ENCODE peak calls at places on chromosomes 6 and 20, in ten cellular contexts. D is dorsolateral prefrontal cortex, C is foreskin fibroblast, G is GM20000, I is astrocyte of the spinal cord, Z is cardiac fibroblast, L is breast epithelium, Q is PC-9, U is IMR-90, J is fibroblast of pulmonary artery. P is an unnamed sample.

GRCh38 chr20:33814238-33814712 is 3.1 kb downstream of the CHMP4B start:
- DNase-seq in D (no peak), C (no peak), G (no peak), I (no peak), Z (no peak), L (no peak), Q (no peak), U (peak; percentile 18), J (no peak), P (no peak)

GRCh38 chr6:109372070-109372585 is 10.1 kb downstream of the CD164 start:
- DNase-seq in D (no peak), C (no peak), G (no peak), I (no peak), Z (no peak), L (no peak), Q (no peak), U (no peak), J (no peak), P (no peak)

GRCh38 chr20:48503166-48503815 is 324.5 kb downstream of the PREX1 start:
- DNase-seq in D (no peak), C (no peak), G (no peak), I (no peak), Z (no peak), L (no peak), Q (no peak), U (no peak), J (no peak), P (no peak)

GRCh38 chr6:147905721-147906120 is 397.2 kb downstream of the SAMD5 start:
- DNase-seq in D (no peak), C (peak; percentile 57), G (no peak), I (no peak), Z (no peak), L (no peak), Q (no peak), U (peak; percentile 10), J (no peak), P (no peak)

GRCh38 chr6:47306887-47307286 is 2.8 kb downstream of the TNFRSF21 start:
- DNase-seq in D (no peak), C (peak; percentile 12), G (no peak), I (no peak), Z (peak; percentile 30), L (no peak), Q (no peak), U (no peak), J (peak; percentile 54), P (no peak)

GRCh38 chr6:71334768-71335167 is 46.2 kb downstream of the OGFRL1 start:
- DNase-seq in D (no peak), C (no peak), G (no peak), I (no peak), Z (no peak), L (no peak), Q (no peak), U (no peak), J (no peak), P (no peak)

GRCh38 chr6:169230923-169231789 is 22.5 kb downstream of the THBS2 start:
- DNase-seq in D (no peak), C (no peak), G (no peak), I (no peak), Z (no peak), L (no peak), Q (no peak), U (no peak), J (no peak), P (no peak)

GRCh38 chr20:32112862-32113261 is 3.3 kb downstream of the TM9SF4 start:
- DNase-seq in D (no peak), C (no peak), G (no peak), I (no peak), Z (no peak), L (no peak), Q (peak; percentile 9), U (no peak), J (no peak), P (no peak)

GRCh38 chr20:57851786-57852185 is 142.0 kb upstream of the PMEPA1 start:
- DNase-seq in D (no peak), C (no peak), G (no peak), I (peak; percentile 47), Z (no peak), L (no peak), Q (no peak), U (no peak), J (no peak), P (no peak)

GRCh38 chr6:45265246-45265645 is 62.9 kb upstream of the RUNX2 start:
- DNase-seq in D (no peak), C (no peak), G (no peak), I (no peak), Z (peak; percentile 50), L (no peak), Q (no peak), U (peak; percentile 41), J (peak; percentile 66), P (peak; percentile 4)

GRCh38 chr20:19056909-19057308 is 155.5 kb upstream of the SLC24A3 start:
- DNase-seq in D (no peak), C (no peak), G (no peak), I (no peak), Z (no peak), L (no peak), Q (no peak), U (no peak), J (no peak), P (no peak)
- TF ChIP-seq CTCF in D (no peak), C (no peak), G (no peak), I (no peak), Z (no peak), L (no peak), Q (no peak), U (no peak), J (no peak), P (no peak)

DNA sequence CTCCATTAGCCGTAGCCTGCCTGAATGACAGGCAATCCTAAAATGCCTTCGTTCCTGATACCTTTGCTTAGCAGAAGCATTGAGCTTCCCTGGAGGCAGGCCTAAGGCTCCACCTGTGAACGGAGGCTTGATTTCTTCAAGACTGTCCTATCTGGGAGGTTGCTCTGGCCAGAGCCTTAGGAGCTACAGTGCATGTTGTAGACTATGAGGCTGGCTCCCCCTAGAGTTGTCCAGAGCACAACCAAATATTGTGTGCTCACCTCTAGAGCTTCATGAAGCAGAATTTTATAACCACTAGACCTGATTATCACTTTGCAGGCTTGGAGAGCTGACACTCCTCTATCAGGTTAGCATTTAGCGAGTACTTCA is 217.8 kb downstream of the MAFB start:
- DNase-seq in D (no peak), C (no peak), G (no peak), I (no peak), Z (no peak), L (no peak), Q (no peak), U (no peak), J (no peak), P (no peak)
- TF ChIP-seq CTCF in D (peak; percentile 13), C (no peak), G (no peak), I (peak; percentile 17), Z (no peak), L (no peak), Q (peak; percentile 42), U (no peak), J (no peak), P (no peak)

GRCh38 chr6:63817492-63818050 is 182.0 kb downstream of the PHF3 start:
- DNase-seq in D (no peak), C (no peak), G (no peak), I (no peak), Z (peak; percentile 52), L (no peak), Q (no peak), U (no peak), J (peak; percentile 36), P (no peak)

GRCh38 chr6:63814459-63814858 is 178.9 kb downstream of the PHF3 start:
- DNase-seq in D (no peak), C (peak; percentile 23), G (no peak), I (no peak), Z (no peak), L (no peak), Q (no peak), U (no peak), J (peak; percentile 15), P (no peak)

GRCh38 chr6:63816401-63816975 is 180.9 kb downstream of the PHF3 start:
- DNase-seq in D (no peak), C (no peak), G (no peak), I (no peak), Z (peak; percentile 74), L (no peak), Q (no peak), U (no peak), J (peak; percentile 75), P (no peak)

GRCh38 chr6:63816979-63817436 is 181.4 kb downstream of the PHF3 start:
- DNase-seq in D (no peak), C (peak; percentile 50), G (no peak), I (no peak), Z (peak; percentile 52), L (no peak), Q (no peak), U (peak; percentile 27), J (peak; percentile 54), P (peak; percentile 25)

DNA sequence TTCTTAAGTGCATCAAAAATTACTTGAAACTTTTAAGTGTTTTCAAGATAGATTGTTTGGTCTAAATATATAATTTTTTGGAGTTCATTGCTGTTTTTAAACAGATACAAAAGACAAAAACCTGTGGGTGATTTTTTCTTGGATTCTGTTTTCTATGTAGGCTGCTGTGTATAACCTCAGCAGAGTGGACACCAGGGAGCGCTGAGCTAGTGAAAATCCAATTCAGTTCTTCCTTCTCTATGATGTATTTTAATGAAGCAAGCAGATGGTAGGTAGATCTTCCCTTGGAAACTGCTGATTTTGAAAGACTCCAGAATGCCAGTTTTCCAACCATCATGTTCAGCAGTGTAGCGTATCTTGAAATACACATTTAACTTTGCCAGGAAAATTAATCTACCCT is 177.9 kb downstream of the PHF3 start:
- DNase-seq in D (no peak), C (peak; percentile 43), G (no peak), I (no peak), Z (peak; percentile 18), L (no peak), Q (no peak), U (no peak), J (no peak), P (no peak)
- TF ChIP-seq CTCF in D (no peak), C (peak; percentile 20), G (no peak), I (peak; percentile 6), Z (no peak), L (no peak), Q (no peak), U (no peak), J (peak; percentile 21), P (no peak)

GRCh38 chr20:22728146-22728745 is 143.9 kb upstream of the FOXA2 start:
- DNase-seq in D (no peak), C (no peak), G (no peak), I (no peak), Z (no peak), L (no peak), Q (no peak), U (no peak), J (no peak), P (no peak)

GRCh38 chr20:22719250-22719649 is 134.9 kb upstream of the FOXA2 start:
- DNase-seq in D (no peak), C (no peak), G (no peak), I (no peak), Z (no peak), L (no peak), Q (no peak), U (no peak), J (no peak), P (no peak)

GRCh38 chr20:22720206-22720605 is 135.8 kb upstream of the FOXA2 start:
- DNase-seq in D (no peak), C (no peak), G (no peak), I (no peak), Z (no peak), L (no peak), Q (no peak), U (no peak), J (no peak), P (no peak)

GRCh38 chr20:22722840-22723239 is 138.5 kb upstream of the FOXA2 start:
- DNase-seq in D (no peak), C (no peak), G (no peak), I (no peak), Z (no peak), L (no peak), Q (no peak), U (no peak), J (no peak), P (no peak)

GRCh38 chr20:22723659-22724058 is 139.3 kb upstream of the FOXA2 start:
- DNase-seq in D (no peak), C (peak; percentile 49), G (no peak), I (no peak), Z (peak; percentile 37), L (no peak), Q (no peak), U (no peak), J (peak; percentile 30), P (no peak)
- TF ChIP-seq CTCF in D (no peak), C (no peak), G (no peak), I (no peak), Z (no peak), L (no peak), Q (no peak), U (no peak), J (no peak), P (no peak)